ENCODE peak calls at places on chromosomes 4 and X, in six cellular contexts. U is fibroblast of lung; K is upper lobe of left lung; F is GM13976; W is CD8-positive, alpha-beta T cell; X is fibroblast of pulmonary artery. C is an unnamed sample.

GRCh38 chr4:114320126-114320525 is 278.5 kb upstream of the UGT8 start:
- DNase-seq in U (no peak), K (no peak), F (no peak), W (no peak), X (no peak), C (no peak)

GRCh38 chrX:98068210-98068609 is 1184.5 kb downstream of the RPA4 start:
- DNase-seq in U (no peak), K (no peak), F (no peak), W (no peak), X (no peak), C (no peak)

GRCh38 chrX:130741151-130741550 is 161.9 kb downstream of the ENOX2 start:
- DNase-seq in U (no peak), K (no peak), F (no peak), W (no peak), X (no peak), C (no peak)

GRCh38 chr4:152398060-152398459 is 137.8 kb downstream of the FBXW7 start:
- DNase-seq in U (peak), K (no peak), F (no peak), W (no peak), X (peak), C (peak)

GRCh38 chr4:14552119-14552518 is 450.2 kb upstream of the CPEB2 start:
- DNase-seq in U (no peak), K (no peak), F (no peak), W (no peak), X (no peak), C (no peak)

GRCh38 chrX:111270339-111270738 is at the start of gene CAPN6:
- DNase-seq in U (peak), K (peak), F (no peak), W (no peak), X (no peak), C (peak)

GRCh38 chr4:25441519-25442117 is 64.6 kb downstream of the ANAPC4 start:
- DNase-seq in U (peak), K (peak), F (peak), W (no peak), X (peak), C (peak)

GRCh38 chr4:170990989-170991589 is 822.1 kb upstream of the GALNTL6 start:
- DNase-seq in U (no peak), K (no peak), F (peak), W (no peak), X (no peak), C (no peak)

GRCh38 chr4:16067515-16067914 is 16.3 kb downstream of the PROM1 start:
- DNase-seq in U (peak), K (no peak), F (no peak), W (no peak), X (peak), C (peak)

GRCh38 chrX:34901761-34902160 is 40.8 kb upstream of the FAM47B start:
- DNase-seq in U (no peak), K (no peak), F (no peak), W (no peak), X (no peak), C (peak)

GRCh38 chr4:76003620-76004019 is 3.7 kb downstream of the CXCL9 start:
- DNase-seq in U (no peak), K (no peak), F (no peak), W (no peak), X (no peak), C (no peak)

GRCh38 chrX:140318306-140318705 is 186.6 kb downstream of the SOX3 start:
- DNase-seq in U (peak), K (no peak), F (no peak), W (no peak), X (no peak), C (no peak)

GRCh38 chr4:83046693-83047473 is 11.9 kb downstream of the COPS4 start:
- DNase-seq in U (no peak), K (no peak), F (no peak), W (no peak), X (no peak), C (no peak)

GRCh38 chr4:82680834-82681233 is 117.8 kb downstream of the SCD5 start:
- DNase-seq in U (no peak), K (no peak), F (no peak), W (no peak), X (no peak), C (no peak)

GRCh38 chr4:15402146-15402545 is 25.7 kb upstream of the C1QTNF7 start:
- DNase-seq in U (peak), K (no peak), F (no peak), W (no peak), X (peak), C (peak)

GRCh38 chr4:2860391-2861348 is 17.0 kb downstream of the ADD1 start:
- DNase-seq in U (peak), K (peak), F (no peak), W (no peak), X (peak), C (peak)

GRCh38 chr4:170589597-170590191 is 499.9 kb upstream of the AADAT start:
- DNase-seq in U (peak), K (no peak), F (peak), W (no peak), X (peak), C (peak)

GRCh38 chr4:152665691-152666410 is 13.9 kb downstream of the TMEM154 start:
- DNase-seq in U (no peak), K (no peak), F (no peak), W (no peak), X (no peak), C (no peak)

DNA sequence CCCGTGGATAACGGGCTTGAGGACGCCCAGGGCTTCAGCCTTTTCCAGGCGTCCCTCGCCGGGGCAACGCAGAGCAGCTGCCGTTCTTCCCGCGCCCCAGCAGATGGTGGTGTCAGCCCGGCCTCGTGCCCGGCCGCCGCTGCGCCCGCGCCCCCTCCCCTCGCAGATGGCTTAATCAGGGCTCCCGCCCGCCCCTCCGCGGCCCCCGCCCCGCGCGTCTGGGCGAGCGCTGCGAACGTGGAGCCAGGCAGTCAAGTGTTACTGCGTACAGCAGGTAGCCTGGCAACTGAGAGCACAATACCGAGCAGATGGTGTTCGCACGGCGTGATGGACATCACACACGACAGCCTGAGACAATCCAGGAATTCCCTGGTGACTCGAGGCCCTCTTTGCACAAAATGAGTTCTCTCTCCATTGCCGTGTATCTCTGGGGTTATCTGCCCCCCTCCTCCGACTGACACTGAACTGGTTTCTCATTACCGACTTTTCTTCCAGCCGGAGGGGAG is 69.3 kb downstream of the MGST2 start:
- DNase-seq in U (peak), K (peak), F (peak), W (peak), X (peak), C (peak)
- TF ChIP-seq CTCF in U (peak), K (peak), F (peak), W (peak), X (peak), C (peak)

GRCh38 chr4:94680131-94680862 is 77.5 kb upstream of the BMPR1B start:
- DNase-seq in U (no peak), K (no peak), F (no peak), W (no peak), X (no peak), C (no peak)
- TF ChIP-seq CTCF in U (no peak), K (no peak), F (no peak), W (no peak), X (no peak), C (no peak)

DNA sequence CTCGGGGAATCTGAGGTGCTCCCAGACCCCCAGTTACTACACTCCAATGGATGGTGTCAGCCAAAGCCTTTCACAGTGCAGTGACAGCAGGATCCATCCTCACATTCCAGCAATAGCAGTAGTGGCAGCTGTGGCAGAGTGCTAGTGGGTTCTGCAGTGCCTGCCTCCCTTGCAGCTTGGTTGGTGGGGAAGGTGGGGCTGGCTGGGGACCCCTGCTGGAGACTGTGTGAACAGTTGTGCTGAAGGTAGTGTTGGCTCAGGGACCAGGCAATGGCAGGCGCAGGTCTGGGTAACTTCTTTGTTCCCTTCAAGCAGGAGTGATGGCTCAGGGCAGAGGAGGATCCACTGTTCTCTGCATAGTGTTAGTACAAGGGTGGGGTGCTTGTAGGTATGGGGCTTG is 343.7 kb upstream of the TRAM1L1 start:
- DNase-seq in U (no peak), K (no peak), F (no peak), W (no peak), X (no peak), C (no peak)
- TF ChIP-seq CTCF in U (no peak), K (no peak), F (no peak), W (no peak), X (no peak), C (no peak)

DNA sequence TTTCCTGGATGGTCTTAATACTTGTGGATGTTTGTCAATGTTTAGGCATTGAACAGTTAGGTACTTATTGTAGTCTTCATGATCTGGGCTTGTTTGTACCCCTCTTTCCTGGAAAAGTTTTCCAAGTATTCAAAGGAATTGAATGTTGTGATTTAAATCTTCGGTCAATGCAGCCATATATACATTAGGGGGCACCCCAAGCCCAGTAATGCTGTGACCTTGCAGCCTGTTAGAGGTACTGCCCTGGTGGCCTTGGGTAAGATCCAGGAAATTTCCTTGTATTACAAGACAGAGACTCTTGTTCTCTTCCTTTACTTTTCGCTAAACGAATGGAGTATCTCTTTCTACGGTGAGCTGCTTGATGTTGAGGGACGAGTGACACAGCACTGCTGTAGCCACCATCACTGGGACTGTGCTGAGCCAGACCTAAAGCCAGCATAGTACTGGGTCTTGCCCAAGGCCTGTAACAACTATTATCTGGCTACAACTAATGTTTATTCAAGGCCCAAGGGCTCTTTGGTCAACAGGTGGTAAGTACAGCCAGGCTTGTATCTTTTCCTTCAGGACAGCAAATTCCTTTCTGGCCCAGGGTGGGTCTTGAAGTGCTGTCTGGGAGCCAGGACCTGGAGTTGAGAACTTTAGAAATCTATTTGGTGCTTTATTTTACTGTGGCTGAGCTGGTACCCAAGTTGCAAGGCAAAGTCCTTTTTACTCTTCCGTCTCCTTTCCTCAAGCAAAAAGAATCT is 118.3 kb upstream of the ATOH1 start:
- DNase-seq in U (no peak), K (peak), F (peak), W (no peak), X (no peak), C (no peak)
- TF ChIP-seq CTCF in U (no peak), K (peak), F (peak), W (no peak), X (no peak), C (no peak)

GRCh38 chr4:127783971-127784519 is 1.9 kb downstream of the HSPA4L start:
- DNase-seq in U (no peak), K (no peak), F (no peak), W (no peak), X (no peak), C (no peak)

GRCh38 chr4:127781303-127782024 is 658 bp upstream of the HSPA4L start:
- DNase-seq in U (peak), K (peak), F (peak), W (no peak), X (peak), C (peak)

GRCh38 chr4:127783026-127783769 is 1.1 kb downstream of the HSPA4L start:
- DNase-seq in U (peak), K (peak), F (no peak), W (no peak), X (peak), C (peak)

GRCh38 chr4:127782025-127782274 is 172 bp upstream of the HSPA4L start:
- DNase-seq in U (peak), K (peak), F (peak), W (no peak), X (peak), C (peak)

DNA sequence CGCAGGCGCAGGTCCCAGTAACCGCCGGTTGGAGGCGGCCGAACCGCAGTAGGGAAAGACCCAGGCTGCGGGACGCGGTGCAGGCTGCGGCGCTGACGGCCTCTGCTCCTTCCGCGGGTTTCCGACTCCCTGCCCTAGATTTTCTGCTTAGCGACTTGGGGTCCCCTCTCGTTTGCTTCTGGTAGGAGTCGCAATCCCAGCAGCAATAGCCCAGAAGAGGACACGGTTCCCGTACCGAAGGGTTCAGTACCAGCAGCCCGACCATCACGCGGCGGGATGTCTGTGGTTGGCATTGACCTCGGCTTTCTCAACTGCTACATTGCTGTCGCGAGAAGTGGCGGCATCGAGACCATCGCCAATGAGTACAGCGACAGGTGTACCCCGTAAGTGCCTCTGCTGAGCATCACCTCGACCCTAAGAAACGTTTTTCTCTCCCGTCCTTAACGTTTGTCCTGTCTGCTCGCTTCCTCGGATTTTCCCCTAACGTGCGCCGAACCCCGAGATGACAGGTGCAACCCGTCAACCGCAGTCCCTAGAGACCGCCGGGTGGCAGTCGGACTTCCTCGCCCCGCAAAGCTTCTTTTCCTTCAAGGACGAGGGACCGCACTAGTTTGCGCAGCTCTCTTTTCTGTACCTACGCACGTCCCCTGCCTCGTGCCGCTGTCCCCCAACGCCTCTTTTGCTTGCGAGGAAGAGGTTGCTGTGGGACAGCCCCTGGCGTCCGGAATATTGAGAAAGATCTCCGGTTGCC is at the start of gene HSPA4L:
- DNase-seq in U (peak), K (peak), F (peak), W (peak), X (peak), C (peak)
- TF ChIP-seq CTCF in U (no peak), K (peak), F (peak), W (no peak), X (no peak), C (peak)

DNA sequence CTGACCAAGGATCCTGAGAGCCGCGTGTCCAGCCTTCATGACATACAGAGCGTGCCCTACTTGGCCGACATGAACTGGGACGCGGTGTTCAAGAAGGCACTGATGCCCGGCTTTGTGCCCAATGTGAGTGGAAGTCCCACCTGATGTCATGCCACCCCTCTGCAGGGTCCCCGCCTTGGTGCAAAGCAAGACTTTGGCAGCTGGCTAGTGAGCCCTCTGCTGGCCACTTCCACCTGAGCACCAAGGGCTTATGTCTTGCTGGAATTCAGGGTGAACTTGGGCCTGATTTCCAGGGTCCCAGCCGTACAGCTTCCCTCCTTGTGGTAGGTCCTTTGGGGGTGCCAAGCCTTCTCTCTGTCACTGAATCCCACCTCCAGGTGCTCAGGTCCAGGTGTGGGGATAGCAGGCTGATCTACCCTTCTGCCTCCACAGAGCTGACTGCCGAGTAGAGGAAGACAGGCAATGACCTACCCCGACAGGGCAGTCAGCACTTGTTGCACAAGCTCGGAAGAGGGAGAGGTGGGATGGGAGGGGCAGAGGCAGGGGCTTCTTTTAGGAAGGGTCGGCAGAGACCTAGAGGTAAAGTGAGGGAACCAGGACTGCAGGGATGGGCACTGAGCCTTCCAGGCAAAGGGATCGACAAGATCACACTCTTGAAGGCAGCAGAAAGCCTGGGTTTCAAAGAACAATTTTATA is 248.1 kb downstream of the EVC2 start:
- DNase-seq in U (peak), K (no peak), F (peak), W (no peak), X (peak), C (peak)
- TF ChIP-seq CTCF in U (peak), K (peak), F (no peak), W (no peak), X (peak), C (peak)

GRCh38 chr4:41776466-41776865 is 27.9 kb upstream of the PHOX2B start:
- DNase-seq in U (no peak), K (no peak), F (no peak), W (no peak), X (no peak), C (no peak)
- TF ChIP-seq CTCF in U (no peak), K (no peak), F (no peak), W (no peak), X (no peak), C (no peak)

DNA sequence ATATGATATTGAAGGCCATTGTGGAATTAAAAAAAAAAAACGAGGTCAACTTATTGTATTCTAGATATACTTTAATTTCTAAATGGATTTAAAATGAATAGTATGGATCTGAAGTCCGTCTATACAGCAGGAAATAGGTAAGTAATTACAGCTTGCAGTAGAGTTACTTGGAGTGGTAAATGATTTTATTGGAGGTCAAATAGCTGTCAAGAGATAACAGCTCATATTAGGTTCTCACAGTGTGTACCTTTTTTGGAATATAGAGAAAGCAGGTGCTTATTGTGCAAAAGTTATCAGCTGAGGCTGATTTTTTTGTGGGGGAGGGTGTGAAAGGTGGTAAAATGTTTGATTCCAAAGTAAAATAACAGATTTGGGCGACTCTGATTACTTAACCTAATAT is 17.7 kb downstream of the UPRT start:
- DNase-seq in U (no peak), K (no peak), F (no peak), W (no peak), X (no peak), C (no peak)
- TF ChIP-seq CTCF in U (no peak), K (no peak), F (no peak), W (no peak), X (no peak), C (no peak)

DNA sequence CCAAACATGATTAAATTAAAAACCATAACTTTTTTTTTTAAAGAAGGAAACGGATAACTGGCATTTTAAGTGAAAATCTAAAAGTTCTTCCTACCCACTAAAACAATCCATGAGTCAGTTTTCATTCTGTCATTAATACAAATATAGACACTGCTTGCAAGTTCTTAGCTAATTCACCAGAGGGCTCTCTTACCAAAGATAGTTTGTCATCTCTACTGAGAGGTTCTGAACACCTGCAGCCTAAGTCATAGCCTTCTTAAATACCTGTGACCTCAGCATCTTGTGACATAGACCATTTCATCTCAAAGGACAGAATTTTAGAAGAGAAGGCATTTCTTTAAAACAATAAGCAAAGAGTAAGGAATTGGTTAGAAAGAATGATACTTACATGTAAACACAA is 65.3 kb upstream of the FAM120C start:
- DNase-seq in U (peak), K (no peak), F (peak), W (no peak), X (peak), C (peak)
- TF ChIP-seq CTCF in U (peak), K (no peak), F (no peak), W (peak), X (peak), C (peak)

C was measured in cardiac fibroblast.